ENCODE peak calls at places on chromosomes 6 and 20, in six cellular contexts. One of them, this sample, is unnamed.

GRCh38 chr6:73418081-73418741 is 23.6 kb downstream of the DDX43 start:
- DNase-seq in NCI-H1436: no peak
- DNase-seq in Daoy: peak
- DNase-seq in activated T-helper 1 cell treated with anti-CD3 and anti-CD28 coated beads, Interleukin-2, amount 50 U/mL, for 16 hours: no peak
- DNase-seq in M059J: peak
- DNase-seq in Jurkat, Clone E6-1: no peak
- DNase-seq in this sample: no peak

GRCh38 chr6:152897807-152898399 is 84.9 kb downstream of the FBXO5 start:
- DNase-seq in NCI-H1436: peak
- DNase-seq in Daoy: peak
- DNase-seq in activated T-helper 1 cell treated with anti-CD3 and anti-CD28 coated beads, Interleukin-2, amount 50 U/mL, for 16 hours: peak
- DNase-seq in M059J: peak
- DNase-seq in Jurkat, Clone E6-1: peak
- DNase-seq in this sample: no peak

GRCh38 chr6:10520468-10520867 is 683 bp upstream of the GCNT2 start:
- DNase-seq in NCI-H1436: no peak
- DNase-seq in Daoy: peak
- DNase-seq in activated T-helper 1 cell treated with anti-CD3 and anti-CD28 coated beads, Interleukin-2, amount 50 U/mL, for 16 hours: no peak
- DNase-seq in M059J: peak
- DNase-seq in Jurkat, Clone E6-1: no peak
- DNase-seq in this sample: no peak

GRCh38 chr20:61801857-61802442 is 263.7 kb downstream of the TAF4 start:
- DNase-seq in NCI-H1436: no peak
- DNase-seq in Daoy: no peak
- DNase-seq in activated T-helper 1 cell treated with anti-CD3 and anti-CD28 coated beads, Interleukin-2, amount 50 U/mL, for 16 hours: no peak
- DNase-seq in M059J: no peak
- DNase-seq in Jurkat, Clone E6-1: no peak
- DNase-seq in this sample: no peak

GRCh38 chr6:73340048-73340447 is 14.0 kb downstream of the DPPA5 start:
- DNase-seq in NCI-H1436: no peak
- DNase-seq in Daoy: no peak
- DNase-seq in activated T-helper 1 cell treated with anti-CD3 and anti-CD28 coated beads, Interleukin-2, amount 50 U/mL, for 16 hours: no peak
- DNase-seq in M059J: peak
- DNase-seq in Jurkat, Clone E6-1: no peak
- DNase-seq in this sample: no peak

GRCh38 chr6:31568537-31568961 is 3.5 kb upstream of the LTA start:
- DNase-seq in NCI-H1436: no peak
- DNase-seq in Daoy: no peak
- DNase-seq in activated T-helper 1 cell treated with anti-CD3 and anti-CD28 coated beads, Interleukin-2, amount 50 U/mL, for 16 hours: no peak
- DNase-seq in M059J: no peak
- DNase-seq in Jurkat, Clone E6-1: peak
- DNase-seq in this sample: no peak

GRCh38 chr20:64230461-64231145 is 24.9 kb upstream of the PCMTD2 start:
- DNase-seq in NCI-H1436: no peak
- DNase-seq in Daoy: no peak
- DNase-seq in activated T-helper 1 cell treated with anti-CD3 and anti-CD28 coated beads, Interleukin-2, amount 50 U/mL, for 16 hours: no peak
- DNase-seq in M059J: no peak
- DNase-seq in Jurkat, Clone E6-1: no peak
- DNase-seq in this sample: no peak

GRCh38 chr20:47440857-47441773 is 60.6 kb upstream of the NCOA3 start:
- DNase-seq in NCI-H1436: no peak
- DNase-seq in Daoy: peak
- DNase-seq in activated T-helper 1 cell treated with anti-CD3 and anti-CD28 coated beads, Interleukin-2, amount 50 U/mL, for 16 hours: no peak
- DNase-seq in M059J: peak
- DNase-seq in Jurkat, Clone E6-1: no peak
- DNase-seq in this sample: no peak

GRCh38 chr6:43277083-43277642 is 20.9 kb upstream of the SLC22A7 start:
- DNase-seq in NCI-H1436: no peak
- DNase-seq in Daoy: no peak
- DNase-seq in activated T-helper 1 cell treated with anti-CD3 and anti-CD28 coated beads, Interleukin-2, amount 50 U/mL, for 16 hours: no peak
- DNase-seq in M059J: no peak
- DNase-seq in Jurkat, Clone E6-1: no peak
- DNase-seq in this sample: no peak

GRCh38 chr6:48511382-48511781 is 400.4 kb upstream of the PTCHD4 start:
- DNase-seq in NCI-H1436: no peak
- DNase-seq in Daoy: no peak
- DNase-seq in activated T-helper 1 cell treated with anti-CD3 and anti-CD28 coated beads, Interleukin-2, amount 50 U/mL, for 16 hours: no peak
- DNase-seq in M059J: peak
- DNase-seq in Jurkat, Clone E6-1: no peak
- DNase-seq in this sample: no peak

GRCh38 chr20:46683939-46684750 is 5.1 kb downstream of the TP53RK start:
- DNase-seq in NCI-H1436: no peak
- DNase-seq in Daoy: no peak
- DNase-seq in activated T-helper 1 cell treated with anti-CD3 and anti-CD28 coated beads, Interleukin-2, amount 50 U/mL, for 16 hours: no peak
- DNase-seq in M059J: no peak
- DNase-seq in Jurkat, Clone E6-1: no peak
- DNase-seq in this sample: peak